ENCODE peak calls at places on chromosomes 12 and 14, in four cellular contexts. One of them, this sample, is unnamed.

GRCh38 chr12:91272456-91273063 is 89.9 kb upstream of the DCN start:
- DNase-seq in IMR-90: no peak
- DNase-seq in fibroblast of lung: no peak
- DNase-seq in dorsolateral prefrontal cortex: peak
- DNase-seq in this sample: peak

GRCh38 chr12:108316153-108316892 is 22.8 kb downstream of the CMKLR1 start:
- DNase-seq in IMR-90: no peak
- DNase-seq in fibroblast of lung: no peak
- DNase-seq in dorsolateral prefrontal cortex: no peak
- DNase-seq in this sample: no peak

GRCh38 chr12:50862316-50862715 is 19.6 kb downstream of the TMPRSS12 start:
- DNase-seq in IMR-90: peak
- DNase-seq in fibroblast of lung: peak
- DNase-seq in dorsolateral prefrontal cortex: no peak
- DNase-seq in this sample: peak

GRCh38 chr12:94074970-94075695 is 73.2 kb upstream of the PLXNC1 start:
- DNase-seq in IMR-90: peak
- DNase-seq in fibroblast of lung: peak
- DNase-seq in dorsolateral prefrontal cortex: no peak
- DNase-seq in this sample: peak

GRCh38 chr14:75373616-75374015 is 54.2 kb upstream of the JDP2 start:
- DNase-seq in IMR-90: no peak
- DNase-seq in fibroblast of lung: no peak
- DNase-seq in dorsolateral prefrontal cortex: no peak
- DNase-seq in this sample: no peak

GRCh38 chr14:92637228-92637627 is 111.2 kb downstream of the LGMN start:
- DNase-seq in IMR-90: peak
- DNase-seq in fibroblast of lung: peak
- DNase-seq in dorsolateral prefrontal cortex: no peak
- DNase-seq in this sample: no peak

GRCh38 chr12:93089805-93090569 is 160.9 kb upstream of the EEA1 start:
- DNase-seq in IMR-90: peak
- DNase-seq in fibroblast of lung: peak
- DNase-seq in dorsolateral prefrontal cortex: no peak
- DNase-seq in this sample: peak

GRCh38 chr12:48813464-48814312 is 4.6 kb upstream of the CACNB3 start:
- DNase-seq in IMR-90: peak
- DNase-seq in fibroblast of lung: peak
- DNase-seq in dorsolateral prefrontal cortex: no peak
- DNase-seq in this sample: no peak

GRCh38 chr14:93543766-93544165 is 113.0 kb downstream of the UNC79 start:
- DNase-seq in IMR-90: peak
- DNase-seq in fibroblast of lung: peak
- DNase-seq in dorsolateral prefrontal cortex: no peak
- DNase-seq in this sample: peak

GRCh38 chr12:54141534-54142475 is 47.0 kb downstream of the SMUG1 start:
- DNase-seq in IMR-90: no peak
- DNase-seq in fibroblast of lung: peak
- DNase-seq in dorsolateral prefrontal cortex: no peak
- DNase-seq in this sample: peak

GRCh38 chr12:54136844-54137580 is 51.8 kb downstream of the SMUG1 start:
- DNase-seq in IMR-90: no peak
- DNase-seq in fibroblast of lung: no peak
- DNase-seq in dorsolateral prefrontal cortex: no peak
- DNase-seq in this sample: peak

GRCh38 chr12:54138219-54138618 is 50.6 kb downstream of the SMUG1 start:
- DNase-seq in IMR-90: no peak
- DNase-seq in fibroblast of lung: no peak
- DNase-seq in dorsolateral prefrontal cortex: no peak
- DNase-seq in this sample: no peak

GRCh38 chr12:54140958-54141388 is 47.8 kb downstream of the SMUG1 start:
- DNase-seq in IMR-90: no peak
- DNase-seq in fibroblast of lung: no peak
- DNase-seq in dorsolateral prefrontal cortex: no peak
- DNase-seq in this sample: no peak

GRCh38 chr12:54139030-54139429 is 49.8 kb downstream of the SMUG1 start:
- DNase-seq in IMR-90: no peak
- DNase-seq in fibroblast of lung: no peak
- DNase-seq in dorsolateral prefrontal cortex: no peak
- DNase-seq in this sample: peak
- TF ChIP-seq CTCF in IMR-90: no peak
- TF ChIP-seq CTCF in fibroblast of lung: no peak
- TF ChIP-seq CTCF in dorsolateral prefrontal cortex: no peak
- TF ChIP-seq CTCF in this sample: no peak

DNA sequence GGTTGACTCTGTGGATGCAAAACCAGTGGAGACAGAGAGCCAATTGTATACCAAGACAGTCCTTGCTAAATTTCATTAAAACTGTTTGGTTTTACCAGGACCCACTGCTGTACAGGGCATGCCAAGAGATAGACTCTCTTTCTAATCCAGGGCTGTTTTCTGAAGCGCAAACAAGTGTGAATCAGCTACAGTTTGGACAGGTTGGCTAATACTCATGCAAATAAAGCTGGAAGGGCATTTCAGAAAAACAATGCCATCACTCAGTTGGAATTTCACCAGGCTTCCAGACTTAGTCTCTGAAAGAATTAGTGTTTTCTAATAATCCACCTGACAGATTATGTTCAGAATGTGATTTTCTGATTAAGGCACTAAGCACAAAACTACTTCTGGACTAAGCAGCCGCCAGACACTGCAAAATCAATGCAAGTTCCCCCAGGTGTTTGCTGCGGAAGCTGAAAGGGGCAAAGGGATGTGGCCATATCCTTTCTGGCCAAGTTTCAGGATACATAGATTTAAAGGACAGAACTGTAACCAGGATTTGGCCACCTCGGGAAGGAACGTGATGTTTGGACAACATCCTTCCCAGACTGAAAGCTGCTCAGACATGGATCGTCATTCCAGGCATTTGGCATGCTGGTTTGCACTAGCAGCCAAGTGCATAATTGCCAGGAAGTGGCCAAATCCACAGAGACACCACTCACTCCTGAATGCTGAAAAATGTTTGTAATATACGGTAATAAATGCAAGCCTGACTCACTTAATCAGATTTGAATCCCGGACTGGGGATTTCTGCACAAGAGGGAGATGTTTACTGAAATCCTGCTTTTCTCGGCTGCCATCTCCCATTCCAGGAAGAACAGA is 32.0 kb upstream of the CDKN3 start:
- DNase-seq in IMR-90: peak
- DNase-seq in fibroblast of lung: peak
- DNase-seq in dorsolateral prefrontal cortex: no peak
- DNase-seq in this sample: peak
- H3K4me3 ChIP-seq in IMR-90: no peak
- H3K4me3 ChIP-seq in fibroblast of lung: no peak
- H3K4me3 ChIP-seq in dorsolateral prefrontal cortex: no peak
- H3K4me3 ChIP-seq in this sample: no peak

GRCh38 chr12:60255044-60255443 is 659.2 kb downstream of the SLC16A7 start:
- DNase-seq in IMR-90: no peak
- DNase-seq in fibroblast of lung: no peak
- DNase-seq in dorsolateral prefrontal cortex: no peak
- DNase-seq in this sample: no peak

GRCh38 chr12:60262378-60262777 is 666.5 kb downstream of the SLC16A7 start:
- DNase-seq in IMR-90: no peak
- DNase-seq in fibroblast of lung: no peak
- DNase-seq in dorsolateral prefrontal cortex: no peak
- DNase-seq in this sample: no peak

GRCh38 chr12:60259241-60259640 is 663.4 kb downstream of the SLC16A7 start:
- DNase-seq in IMR-90: no peak
- DNase-seq in fibroblast of lung: peak
- DNase-seq in dorsolateral prefrontal cortex: no peak
- DNase-seq in this sample: no peak

GRCh38 chr12:60257063-60257462 is 661.2 kb downstream of the SLC16A7 start:
- DNase-seq in IMR-90: peak
- DNase-seq in fibroblast of lung: peak
- DNase-seq in dorsolateral prefrontal cortex: no peak
- DNase-seq in this sample: peak
- TF ChIP-seq CTCF in IMR-90: peak
- TF ChIP-seq CTCF in fibroblast of lung: peak
- TF ChIP-seq CTCF in dorsolateral prefrontal cortex: no peak
- TF ChIP-seq CTCF in this sample: no peak

GRCh38 chr12:115404761-115405470 is 720.9 kb upstream of the TBX3 start:
- DNase-seq in IMR-90: peak
- DNase-seq in fibroblast of lung: peak
- DNase-seq in dorsolateral prefrontal cortex: no peak
- DNase-seq in this sample: peak
- H3K4me3 ChIP-seq in IMR-90: no peak
- H3K4me3 ChIP-seq in fibroblast of lung: no peak
- H3K4me3 ChIP-seq in dorsolateral prefrontal cortex: no peak
- H3K4me3 ChIP-seq in this sample: no peak

GRCh38 chr14:104370256-104370870 is 209.2 kb upstream of the C14orf180 start:
- DNase-seq in IMR-90: no peak
- DNase-seq in fibroblast of lung: no peak
- DNase-seq in dorsolateral prefrontal cortex: no peak
- DNase-seq in this sample: no peak
- TF ChIP-seq CTCF in IMR-90: no peak
- TF ChIP-seq CTCF in fibroblast of lung: no peak
- TF ChIP-seq CTCF in dorsolateral prefrontal cortex: peak
- TF ChIP-seq CTCF in this sample: no peak